ENCODE peak calls at places on chromosomes 1 and 21, in four cellular contexts. T is HepG2, O is K562, F is SK-N-SH. H is an unnamed sample.

GRCh38 chr1:113168946-113169345 is 95.9 kb downstream of the LRIG2 start:
- DNase-seq in T (no peak), O (no peak), F (no peak), H (no peak)

GRCh38 chr21:41952568-41953248 is 1.1 kb downstream of the C2CD2 start:
- DNase-seq in T (no peak), O (no peak), F (no peak), H (peak; percentile 54)

GRCh38 chr1:48223372-48224081 is 1.0 kb downstream of the SLC5A9 start:
- DNase-seq in T (peak; percentile 52), O (no peak), F (no peak), H (no peak)

GRCh38 chr1:8097908-8098307 is 71.8 kb upstream of the ERRFI1 start:
- DNase-seq in T (no peak), O (no peak), F (no peak), H (no peak)

GRCh38 chr1:51575406-51576084 is 41.3 kb upstream of the OSBPL9 start:
- DNase-seq in T (no peak), O (no peak), F (no peak), H (no peak)

GRCh38 chr1:153260980-153261792 is 1.7 kb downstream of the LORICRIN start:
- DNase-seq in T (no peak), O (peak; percentile 12), F (peak; percentile 69), H (no peak)

GRCh38 chr1:167635233-167635648 is 5.2 kb downstream of the RCSD1 start:
- DNase-seq in T (no peak), O (peak; percentile 71), F (no peak), H (no peak)

GRCh38 chr1:230694991-230695390 is 18.9 kb downstream of the AGT start:
- DNase-seq in T (no peak), O (no peak), F (no peak), H (no peak)

GRCh38 chr1:73593379-73593778 is 604.6 kb downstream of the LRRIQ3 start:
- DNase-seq in T (no peak), O (no peak), F (no peak), H (peak; percentile 5)

GRCh38 chr1:53685272-53686051 is 53.5 kb downstream of the GLIS1 start:
- DNase-seq in T (peak; percentile 32), O (no peak), F (peak; percentile 85), H (no peak)

GRCh38 chr1:151310986-151311385 is 16.2 kb downstream of the PI4KB start:
- DNase-seq in T (no peak), O (no peak), F (no peak), H (no peak)

GRCh38 chr1:54671985-54672608 is 30.5 kb downstream of the MROH7 start:
- DNase-seq in T (peak; percentile 44), O (peak; percentile 86), F (peak; percentile 78), H (peak; percentile 15)

GRCh38 chr1:151540982-151541377 is 871 bp downstream of the TUFT1 start:
- DNase-seq in T (no peak), O (no peak), F (peak; percentile 63), H (no peak)

GRCh38 chr1:30764396-30764795 is 6.8 kb upstream of the LAPTM5 start:
- DNase-seq in T (no peak), O (no peak), F (no peak), H (no peak)

GRCh38 chr1:15414450-15414823 is 4.7 kb downstream of the EFHD2 start:
- DNase-seq in T (no peak), O (no peak), F (no peak), H (no peak)

GRCh38 chr1:204746838-204747442 is 61.4 kb upstream of the LRRN2 start:
- DNase-seq in T (peak; percentile 40), O (peak; percentile 77), F (peak; percentile 52), H (peak; percentile 79)

GRCh38 chr1:197663178-197663953 is 111.9 kb downstream of the DENND1B start:
- DNase-seq in T (no peak), O (no peak), F (no peak), H (peak; percentile 14)

GRCh38 chr1:168112673-168113305 is 23.9 kb downstream of the GPR161 start:
- DNase-seq in T (no peak), O (no peak), F (no peak), H (no peak)

GRCh38 chr1:62784509-62785365 is 805 bp downstream of the ATG4C start:
- DNase-seq in T (no peak), O (no peak), F (peak; percentile 49), H (no peak)

GRCh38 chr1:19178734-19179398 is 31.2 kb downstream of the UBR4 start:
- DNase-seq in T (no peak), O (no peak), F (no peak), H (no peak)

GRCh38 chr1:114155756-114156155 is 2.1 kb upstream of the SYT6 start:
- DNase-seq in T (no peak), O (no peak), F (no peak), H (no peak)

GRCh38 chr1:106889054-106889453 is 167.4 kb upstream of the PRMT6 start:
- DNase-seq in T (no peak), O (no peak), F (no peak), H (no peak)

GRCh38 chr1:189939967-189940366 is 537.7 kb downstream of the BRINP3 start:
- DNase-seq in T (no peak), O (no peak), F (no peak), H (no peak)

GRCh38 chr21:31922881-31923280 is 50.1 kb downstream of the HUNK start:
- DNase-seq in T (no peak), O (no peak), F (no peak), H (no peak)

GRCh38 chr1:96308314-96308713 is 413.3 kb upstream of the PTBP2 start:
- DNase-seq in T (no peak), O (no peak), F (no peak), H (no peak)

GRCh38 chr1:96309783-96310182 is 411.8 kb upstream of the PTBP2 start:
- DNase-seq in T (no peak), O (no peak), F (no peak), H (no peak)

DNA sequence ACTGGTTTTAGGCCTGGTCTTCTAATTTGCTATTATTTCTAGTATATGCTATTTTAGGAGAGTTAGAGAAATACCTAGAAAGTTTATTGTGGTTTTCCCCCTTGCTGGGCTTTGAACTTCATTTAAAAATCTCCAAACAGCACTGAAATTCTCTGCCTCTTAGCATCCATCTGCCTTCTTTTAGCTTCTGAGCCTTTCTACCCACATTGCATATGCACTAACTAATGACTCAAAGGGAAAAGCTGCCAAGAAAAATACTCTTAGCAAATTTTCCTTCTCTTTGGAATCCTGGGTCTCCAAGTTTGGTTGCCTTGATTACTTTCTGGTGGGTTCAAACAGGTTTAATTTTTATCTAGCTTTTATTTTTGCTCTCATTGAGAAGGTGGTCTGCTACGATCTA is 408.4 kb upstream of the PTBP2 start:
- DNase-seq in T (no peak), O (no peak), F (no peak), H (no peak)
- TF ChIP-seq JUND in T (no peak), O (no peak), F (no peak), H (no peak)

DNA sequence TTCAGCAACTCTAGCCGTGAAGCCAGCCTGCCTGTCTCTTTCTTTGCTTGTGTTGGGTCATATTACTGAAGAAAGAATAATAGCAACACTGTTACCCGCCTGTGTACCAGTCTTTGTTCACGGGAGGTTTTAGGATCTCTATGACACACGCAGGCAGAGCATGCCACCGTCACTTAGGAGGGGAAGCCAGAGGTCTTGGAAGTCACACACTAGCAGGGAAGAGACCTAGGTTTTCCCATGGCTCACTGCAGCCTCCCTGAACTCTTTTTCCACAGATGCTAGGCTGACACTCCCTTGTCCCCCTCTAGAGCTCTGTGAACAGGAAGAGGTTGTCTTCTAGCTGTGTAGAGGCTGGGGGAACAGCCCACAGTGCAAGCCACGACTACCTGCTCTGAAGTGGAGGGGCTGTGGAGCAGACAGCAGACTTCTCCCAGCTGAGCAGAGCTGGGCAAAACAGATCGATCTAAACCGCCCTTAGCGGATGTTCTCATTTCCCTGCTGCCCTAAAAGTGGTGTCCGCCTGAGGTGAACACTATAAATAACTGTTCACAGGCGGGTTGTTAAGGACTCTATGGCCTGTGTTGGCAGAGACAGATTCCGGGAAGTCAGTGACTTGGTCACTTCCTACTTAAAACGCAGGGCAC is 203.1 kb downstream of the RHOU start:
- DNase-seq in T (peak; percentile 68), O (no peak), F (no peak), H (no peak)
- TF ChIP-seq JUND in T (no peak), O (no peak), F (no peak), H (no peak)

GRCh38 chr1:244138399-244138798 is 87.3 kb downstream of the ZBTB18 start:
- DNase-seq in T (no peak), O (no peak), F (no peak), H (no peak)

GRCh38 chr1:244140420-244140819 is 89.3 kb downstream of the ZBTB18 start:
- DNase-seq in T (no peak), O (no peak), F (no peak), H (no peak)

GRCh38 chr1:244137261-244137660 is 86.2 kb downstream of the ZBTB18 start:
- DNase-seq in T (no peak), O (no peak), F (no peak), H (no peak)

DNA sequence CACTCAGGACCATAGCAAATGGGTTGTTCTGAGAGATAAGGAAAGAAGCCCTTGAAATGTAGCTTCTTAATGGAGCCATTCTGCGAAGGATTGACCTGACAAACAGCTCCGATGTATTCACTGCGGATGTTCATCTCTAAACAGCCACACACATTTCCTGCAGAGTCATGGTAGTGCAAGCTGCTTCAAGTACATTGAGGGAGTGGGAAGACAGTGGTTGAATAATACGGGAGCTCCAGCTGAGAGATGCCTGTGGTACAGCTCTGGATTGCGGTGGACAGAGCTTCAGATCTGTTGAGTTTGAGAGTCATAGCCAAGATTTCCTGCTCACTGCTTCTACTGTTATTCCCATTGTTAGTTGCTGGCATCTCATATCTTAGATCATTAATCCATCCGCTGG is 86.6 kb downstream of the ZBTB18 start:
- DNase-seq in T (no peak), O (no peak), F (no peak), H (no peak)
- TF ChIP-seq JUND in T (no peak), O (no peak), F (no peak), H (no peak)

GRCh38 chr1:3632298-3632697 is 7.5 kb downstream of the TPRG1L start:
- DNase-seq in T (no peak), O (no peak), F (no peak), H (no peak)

GRCh38 chr1:3631865-3632264 is 7.0 kb downstream of the TPRG1L start:
- DNase-seq in T (no peak), O (no peak), F (no peak), H (no peak)

GRCh38 chr1:3634059-3634800 is 9.4 kb downstream of the TPRG1L start:
- DNase-seq in T (no peak), O (no peak), F (no peak), H (no peak)

GRCh38 chr1:3632716-3633343 is 8.0 kb downstream of the TPRG1L start:
- DNase-seq in T (no peak), O (no peak), F (no peak), H (no peak)

GRCh38 chr1:3633344-3634058 is 8.7 kb downstream of the TPRG1L start:
- DNase-seq in T (no peak), O (no peak), F (no peak), H (no peak)
- TF ChIP-seq JUND in T (no peak), O (no peak), F (no peak), H (no peak)